ENCODE peak calls at places on chromosomes 4 and X, in eight cellular contexts. K is iPS-NIHi11; L is activated naive CD8-positive, alpha-beta T cell treated with anti-CD3 and anti-CD28 coated beads for 36 hours; G is activated CD4-positive, alpha-beta T cell treated with anti-CD3 and anti-CD28 coated beads, Interleukin-2, amount 50 U/mL, for 1 hour; J is amygdala; M is C1 segment of cervical spinal cord; U is tibial artery; V is stimulated activated naive CD4-positive, alpha-beta T cell. P is an unnamed sample.

GRCh38 chrX:53294024-53294648 is 12.8 kb upstream of the IQSEC2 start:
- DNase-seq in M (peak; percentile 11), G (no peak), L (no peak), V (no peak), U (no peak), J (no peak), K (no peak), P (no peak)

GRCh38 chr4:159003420-159004253 is 99.2 kb upstream of the RAPGEF2 start:
- DNase-seq in M (no peak), V (no peak), K (no peak), J (no peak), U (no peak), L (no peak), G (no peak), P (no peak)

GRCh38 chr4:131044368-131044767 is 1948.4 kb downstream of the C4orf33 start:
- DNase-seq in L (no peak), M (no peak), G (no peak), V (no peak), K (no peak), J (no peak), U (no peak), P (no peak)

GRCh38 chrX:103382893-103383292 is 6.6 kb downstream of the BEX3 start:
- DNase-seq in L (no peak), G (no peak), M (no peak), K (no peak), J (no peak), V (no peak), U (no peak), P (no peak)

GRCh38 chr4:95219109-95219508 is 329.7 kb downstream of the UNC5C start:
- DNase-seq in J (no peak), K (no peak), V (no peak), M (no peak), L (no peak), G (no peak), U (no peak), P (no peak)

GRCh38 chr4:118849867-118850812 is 14.2 kb upstream of the SEC24D start:
- DNase-seq in L (no peak), K (peak; percentile 62), V (no peak), J (no peak), U (no peak), M (no peak), G (peak; percentile 20), P (no peak)

GRCh38 chrX:134172588-134173259 is 64.3 kb upstream of the CCDC160 start:
- DNase-seq in L (peak; percentile 30), G (peak; percentile 29), K (no peak), V (peak; percentile 14), U (no peak), J (peak; percentile 0), M (no peak), P (peak; percentile 35)

GRCh38 chrX:151161690-151162089 is 14.7 kb upstream of the GPR50 start:
- DNase-seq in V (no peak), K (no peak), L (no peak), G (no peak), M (no peak), U (no peak), J (no peak), P (no peak)

GRCh38 chr4:87270144-87270543 is 49.7 kb upstream of the KLHL8 start:
- DNase-seq in M (no peak), L (no peak), J (peak; percentile 10), G (no peak), K (peak; percentile 57), V (no peak), U (no peak), P (no peak)